ENCODE peak calls at places on chromosomes 4 and X, in five cellular contexts. Z, D, Q, Y and L are unnamed samples.
A peak's percentile ranks its signal among the peaks of the same experiment; 100 is the strongest.

GRCh38 chr4:122710434-122711308 is 21.8 kb upstream of the BBS12 start:
- DNase-seq in Z (no peak), D (no peak), Q (no peak), Y (no peak), L (no peak)

GRCh38 chr4:1419708-1420107 is 13.5 kb upstream of the NKX1-1 start:
- DNase-seq in Z (no peak), D (no peak), Q (no peak), Y (no peak), L (no peak)

GRCh38 chr4:143207555-143207954 is 22.8 kb downstream of the USP38 start:
- DNase-seq in Z (no peak), D (no peak), Q (no peak), Y (no peak), L (no peak)

GRCh38 chr4:74230902-74231499 is 73.1 kb downstream of the MTHFD2L start:
- DNase-seq in Z (no peak), D (no peak), Q (peak; percentile 27), Y (peak; percentile 74), L (no peak)

GRCh38 chr4:17236686-17237085 is 275.2 kb downstream of the QDPR start:
- DNase-seq in Z (no peak), D (no peak), Q (no peak), Y (no peak), L (no peak)

GRCh38 chrX:54977387-54977786 is 16.6 kb downstream of the PFKFB1 start:
- DNase-seq in Z (no peak), D (no peak), Q (no peak), Y (no peak), L (no peak)

GRCh38 chr4:138927065-138927464 is 88.5 kb upstream of the NOCT start:
- DNase-seq in Z (no peak), D (no peak), Q (no peak), Y (no peak), L (no peak)

GRCh38 chrX:16826207-16826606 is 39.9 kb downstream of the TXLNG start:
- DNase-seq in Z (no peak), D (no peak), Q (peak; percentile 57), Y (no peak), L (no peak)

GRCh38 chr4:10106421-10107039 is 10.1 kb downstream of the WDR1 start:
- DNase-seq in Z (peak; percentile 80), D (peak; percentile 89), Q (peak; percentile 83), Y (peak; percentile 62), L (peak; percentile 37)

GRCh38 chr4:185143596-185143969 is 517 bp downstream of the SLC25A4 start:
- DNase-seq in Z (peak; percentile 19), D (no peak), Q (peak; percentile 33), Y (peak; percentile 58), L (peak; percentile 66)

GRCh38 chrX:49884290-49884862 is 5.1 kb downstream of the USP27X start:
- DNase-seq in Z (peak; percentile 4), D (no peak), Q (peak; percentile 73), Y (peak; percentile 70), L (peak; percentile 54)

GRCh38 chr4:1413221-1413663 is 7.0 kb upstream of the NKX1-1 start:
- DNase-seq in Z (no peak), D (no peak), Q (no peak), Y (no peak), L (no peak)

GRCh38 chrX:12419591-12419990 is 281.3 kb downstream of the FRMPD4 start:
- DNase-seq in Z (no peak), D (no peak), Q (no peak), Y (no peak), L (no peak)

GRCh38 chr4:81789741-81790402 is 318.2 kb upstream of the RASGEF1B start:
- DNase-seq in Z (no peak), D (no peak), Q (no peak), Y (no peak), L (no peak)

GRCh38 chr4:8278421-8279287 is 9.1 kb downstream of the HTRA3 start:
- DNase-seq in Z (peak; percentile 71), D (no peak), Q (peak; percentile 91), Y (no peak), L (no peak)

GRCh38 chrX:41014776-41015175 is 70.5 kb upstream of the USP9X start:
- DNase-seq in Z (no peak), D (no peak), Q (peak; percentile 11), Y (no peak), L (no peak)

GRCh38 chr4:153418114-153418513 is 48.0 kb upstream of the TMEM131L start:
- DNase-seq in Z (no peak), D (no peak), Q (peak; percentile 48), Y (no peak), L (no peak)

GRCh38 chr4:87973283-87974169 is 2.0 kb upstream of the SPP1 start:
- DNase-seq in Z (no peak), D (no peak), Q (peak; percentile 66), Y (peak; percentile 30), L (peak; percentile 45)

GRCh38 chr4:96097040-96097607 is 257.2 kb downstream of the PDHA2 start:
- DNase-seq in Z (no peak), D (no peak), Q (no peak), Y (no peak), L (no peak)

GRCh38 chr4:153438916-153439756 is 27.0 kb upstream of the TMEM131L start:
- DNase-seq in Z (no peak), D (no peak), Q (no peak), Y (no peak), L (no peak)

GRCh38 chr4:111989817-111990216 is 155.4 kb upstream of the FAM241A start:
- DNase-seq in Z (no peak), D (no peak), Q (no peak), Y (peak; percentile 62), L (no peak)

GRCh38 chrX:1281511-1281910 is 12.9 kb downstream of the CSF2RA start:
- DNase-seq in Z (peak; percentile 18), D (no peak), Q (no peak), Y (no peak), L (no peak)

GRCh38 chrX:2484232-2484631 is 16.5 kb downstream of the DHRSX start:
- DNase-seq in Z (no peak), D (no peak), Q (no peak), Y (no peak), L (no peak)

GRCh38 chr4:33262809-33263208 is 2542.6 kb downstream of the PCDH7 start:
- DNase-seq in Z (peak; percentile 5), D (no peak), Q (no peak), Y (no peak), L (no peak)

GRCh38 chr4:134320048-134320447 is 118.5 kb upstream of the PABPC4L start:
- DNase-seq in Z (no peak), D (no peak), Q (no peak), Y (no peak), L (no peak)

GRCh38 chr4:25702848-25703247 is 47.2 kb downstream of the SLC34A2 start:
- DNase-seq in Z (no peak), D (no peak), Q (peak; percentile 7), Y (no peak), L (peak; percentile 71)

GRCh38 chr4:40251366-40251765 is 54.5 kb downstream of the RHOH start:
- DNase-seq in Z (no peak), D (no peak), Q (no peak), Y (no peak), L (no peak)

GRCh38 chrX:50967734-50968133 is 57.2 kb downstream of the BMP15 start:
- DNase-seq in Z (no peak), D (no peak), Q (no peak), Y (no peak), L (no peak)

GRCh38 chr4:98514930-98515809 is 143.2 kb downstream of the TSPAN5 start:
- DNase-seq in Z (no peak), D (no peak), Q (no peak), Y (no peak), L (no peak)

GRCh38 chrX:129617420-129617819 is 37.3 kb downstream of the APLN start:
- DNase-seq in Z (no peak), D (no peak), Q (no peak), Y (no peak), L (no peak)

GRCh38 chr4:184936071-184936470 is 82.2 kb upstream of the HELT start:
- DNase-seq in Z (no peak), D (no peak), Q (no peak), Y (no peak), L (no peak)

GRCh38 chr4:79049840-79050520 is 110.7 kb upstream of the PAQR3 start:
- DNase-seq in Z (peak; percentile 5), D (no peak), Q (peak; percentile 67), Y (peak; percentile 33), L (no peak)

GRCh38 chrX:14956813-14957212 is 83.6 kb downstream of the MOSPD2 start:
- DNase-seq in Z (no peak), D (no peak), Q (no peak), Y (no peak), L (no peak)
- TF ChIP-seq POLR2A in Z (no peak), D (no peak), Q (no peak), Y (no peak), L (no peak)

GRCh38 chr4:54703182-54703581 is 45.4 kb downstream of the KIT start:
- DNase-seq in Z (no peak), D (no peak), Q (no peak), Y (no peak), L (no peak)

GRCh38 chr4:54709281-54709854 is 51.6 kb downstream of the KIT start:
- DNase-seq in Z (no peak), D (no peak), Q (peak; percentile 72), Y (no peak), L (no peak)

GRCh38 chr4:54708339-54709279 is 50.9 kb downstream of the KIT start:
- DNase-seq in Z (no peak), D (no peak), Q (peak; percentile 48), Y (no peak), L (no peak)
- TF ChIP-seq POLR2A in Z (no peak), D (no peak), Q (no peak), Y (no peak), L (no peak)

GRCh38 chr4:62711575-62711974 is 1511.4 kb downstream of the ADGRL3 start:
- DNase-seq in Z (no peak), D (no peak), Q (no peak), Y (no peak), L (no peak)

GRCh38 chr4:62717144-62717543 is 1517.0 kb downstream of the ADGRL3 start:
- DNase-seq in Z (no peak), D (no peak), Q (no peak), Y (no peak), L (no peak)
- TF ChIP-seq POLR2A in Z (no peak), D (no peak), Q (no peak), Y (no peak), L (no peak)

DNA sequence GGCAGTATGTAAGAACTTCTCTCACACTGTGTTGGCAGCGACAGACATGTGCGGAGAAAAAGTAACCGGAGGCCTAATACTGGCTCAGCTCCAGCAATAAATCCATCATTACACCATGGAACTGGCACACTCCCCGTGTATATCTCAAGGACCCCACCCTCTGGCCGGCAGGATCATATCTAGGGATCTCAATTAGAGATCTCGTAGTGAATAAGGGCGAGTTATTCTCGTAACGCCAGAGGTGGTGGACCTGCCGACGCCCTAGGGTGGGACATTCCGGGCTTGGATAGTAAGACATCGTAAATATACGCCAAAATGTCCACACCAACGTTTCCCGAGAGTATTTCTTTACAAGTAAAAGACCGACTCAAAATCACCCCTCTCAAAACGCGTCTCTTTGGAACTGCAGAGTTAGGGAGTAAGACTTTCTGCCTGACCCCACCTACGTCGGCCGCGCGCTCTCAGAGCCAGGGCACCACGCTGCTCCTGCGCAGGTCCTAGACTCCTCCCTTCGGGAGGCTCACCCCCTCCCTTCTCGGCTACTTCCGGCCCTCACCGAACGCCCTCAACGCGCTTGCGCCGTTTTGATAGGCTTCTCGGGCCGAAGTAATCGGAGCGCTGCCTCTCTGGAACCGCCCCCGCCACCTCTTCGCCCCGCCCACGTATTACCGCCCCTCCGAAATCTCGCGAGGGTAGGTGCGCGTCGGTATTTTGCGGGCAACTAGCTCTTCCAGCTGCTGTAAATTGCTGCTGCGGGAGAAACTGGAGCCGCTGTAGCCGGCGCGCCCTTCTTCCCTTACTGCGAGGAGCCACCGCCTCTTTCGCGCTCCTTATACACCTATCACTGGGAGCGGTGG is at the start of gene WDR44:
- DNase-seq in Z (peak; percentile 61), D (peak; percentile 94), Q (peak; percentile 95), Y (peak; percentile 95), L (peak; percentile 93)
- TF ChIP-seq POLR2A in Z (peak; percentile 47), D (peak; percentile 59), Q (peak; percentile 90), Y (peak; percentile 83), L (peak; percentile 81)